ENCODE peak calls at places on chromosomes 12 and 14, in six cellular contexts. B is EH, K is kidney, G is amniotic stem cell, M is RWPE1, J is fibroblast of pulmonary artery. Q is an unnamed sample.

GRCh38 chr12:116726749-116727148 is 11.1 kb downstream of the SPRING1 start:
- DNase-seq in B (peak), M (no peak), J (peak), G (no peak), K (no peak), Q (no peak)

GRCh38 chr12:89796798-89797382 is 88.3 kb upstream of the ATP2B1 start:
- DNase-seq in K (no peak), J (no peak), G (no peak), B (no peak), M (no peak), Q (no peak)

GRCh38 chr12:3418609-3419469 is 72.2 kb upstream of the PRMT8 start:
- DNase-seq in K (no peak), M (no peak), G (no peak), J (no peak), B (no peak), Q (no peak)

GRCh38 chr14:99687284-99688209 is 3.4 kb downstream of the CYP46A1 start:
- DNase-seq in G (no peak), K (no peak), M (no peak), B (no peak), J (no peak), Q (no peak)

GRCh38 chr12:89259831-89260230 is 92.5 kb downstream of the DUSP6 start:
- DNase-seq in G (no peak), M (no peak), K (no peak), B (peak), J (peak), Q (no peak)

GRCh38 chr12:6708968-6709394 is 8.4 kb upstream of the PIANP start:
- DNase-seq in M (no peak), K (no peak), B (peak), G (no peak), J (no peak), Q (no peak)

GRCh38 chr12:26266881-26267280 is 71.5 kb downstream of the SSPN start:
- DNase-seq in J (no peak), M (no peak), B (no peak), G (no peak), K (no peak), Q (no peak)

GRCh38 chr12:39505025-39505424 is 62.1 kb upstream of the KIF21A start:
- DNase-seq in K (no peak), G (no peak), M (no peak), B (no peak), J (no peak), Q (peak)

GRCh38 chr12:93536766-93537515 is 35.5 kb upstream of the SOCS2 start:
- DNase-seq in K (no peak), G (no peak), J (no peak), M (no peak), B (peak), Q (no peak)

GRCh38 chr14:56195219-56195618 is 77.0 kb downstream of the PELI2 start:
- DNase-seq in K (no peak), B (no peak), G (no peak), J (no peak), M (no peak), Q (no peak)

GRCh38 chr12:132238487-132239248 is 90.7 kb downstream of the GALNT9 start:
- DNase-seq in M (no peak), J (peak), B (no peak), G (no peak), K (peak), Q (no peak)

GRCh38 chr12:121751716-121752351 is 39.3 kb downstream of the TMEM120B start:
- DNase-seq in B (no peak), G (no peak), J (no peak), M (no peak), K (peak), Q (no peak)

GRCh38 chr12:52004042-52004648 is 2.6 kb upstream of the TAMALIN start:
- DNase-seq in M (peak), G (no peak), J (peak), K (peak), B (peak), Q (no peak)

GRCh38 chr14:104280085-104280901 is 141.9 kb downstream of the KIF26A start:
- DNase-seq in K (peak), B (no peak), G (no peak), M (no peak), J (no peak), Q (no peak)

GRCh38 chr12:55736780-55737580 is 5.9 kb upstream of the GDF11 start:
- DNase-seq in M (peak), G (no peak), B (peak), K (no peak), J (peak), Q (no peak)

GRCh38 chr14:100536141-100536540 is 51.1 kb downstream of the BEGAIN start:
- DNase-seq in K (peak), B (no peak), J (no peak), G (no peak), M (no peak), Q (no peak)

Q was measured in HS-27A.